ENCODE peak calls at places on chromosomes 5 and 9, in four cellular contexts. C is OCI-LY7; M is CD8-positive, alpha-beta T cell; J is uterus. T is an unnamed sample.

GRCh38 chr9:97772145-97772544 is 75.0 kb upstream of the XPA start:
- DNase-seq in J (no peak), C (no peak), M (no peak), T (no peak)

GRCh38 chr5:62263401-62263800 is 42.6 kb upstream of the KIF2A start:
- DNase-seq in C (no peak), M (no peak), J (no peak), T (no peak)

GRCh38 chr5:2746642-2747041 is 4.8 kb downstream of the IRX2 start:
- DNase-seq in J (no peak), C (no peak), M (no peak), T (no peak)

GRCh38 chr9:16986441-16987387 is 116.2 kb upstream of the BNC2 start:
- DNase-seq in C (no peak), J (no peak), M (no peak), T (no peak)

GRCh38 chr5:168147536-168148460 is 143.6 kb upstream of the WWC1 start:
- DNase-seq in M (no peak), C (no peak), J (no peak), T (no peak)

GRCh38 chr9:91500509-91501011 is 76.9 kb upstream of the NFIL3 start:
- DNase-seq in J (no peak), C (no peak), M (no peak), T (no peak)

GRCh38 chr9:72539824-72540347 is 18.5 kb downstream of the TMC1 start:
- DNase-seq in M (no peak), C (no peak), J (no peak), T (no peak)

GRCh38 chr5:32138839-32139493 is 35.2 kb downstream of the GOLPH3 start:
- DNase-seq in M (no peak), C (no peak), J (no peak), T (no peak)

GRCh38 chr9:121598167-121599000 is 53.0 kb upstream of the DAB2IP start:
- DNase-seq in M (no peak), C (no peak), J (peak; percentile 87), T (peak; percentile 89)

GRCh38 chr5:88679638-88680037 is 203.3 kb downstream of the MEF2C start:
- DNase-seq in M (no peak), C (no peak), J (no peak), T (no peak)

GRCh38 chr5:128290152-128290858 is 206.7 kb downstream of the SLC12A2 start:
- DNase-seq in J (no peak), C (no peak), M (no peak), T (no peak)

GRCh38 chr9:100725376-100725775 is 147.5 kb downstream of the CAVIN4 start:
- DNase-seq in J (no peak), C (no peak), M (no peak), T (no peak)

GRCh38 chr9:123757547-123757946 is 172.4 kb downstream of the DENND1A start:
- DNase-seq in C (no peak), M (no peak), J (peak; percentile 40), T (no peak)

GRCh38 chr5:135399838-135400542 is 959 bp upstream of the MACROH2A1 start:
- DNase-seq in J (no peak), C (no peak), M (no peak), T (no peak)

GRCh38 chr5:67197536-67197935 is 937 bp upstream of the CD180 start:
- DNase-seq in C (no peak), J (no peak), M (no peak), T (no peak)

GRCh38 chr9:112783551-112783954 is 33.0 kb downstream of the SNX30 start:
- DNase-seq in J (no peak), C (no peak), M (no peak), T (no peak)

GRCh38 chr9:85927077-85927476 is 13.9 kb upstream of the NAA35 start:
- DNase-seq in M (no peak), J (no peak), C (no peak), T (no peak)

GRCh38 chr9:94918038-94918753 is 191.7 kb downstream of the AOPEP start:
- DNase-seq in M (peak; percentile 11), J (no peak), C (peak; percentile 28), T (no peak)